ENCODE peak calls at places on chromosomes 3 and 15, in nine cellular contexts. Y is GM23248; D is glutamatergic neuron; W is pancreas; H is activated CD8-positive, alpha-beta memory T cell treated with anti-CD3 and anti-CD28 coated beads for 48 hours; V is fibroblast of pulmonary artery; J is HEK293T; X is T-cell; I is activated T-cell treated with anti-CD3 and anti-CD28 coated beads for 24 hours. C is an unnamed sample.

GRCh38 chr3:139674585-139675260 is 3.0 kb downstream of the NMNAT3 start:
- DNase-seq in X (no peak), I (no peak), W (no peak), H (no peak), Y (no peak), D (no peak), V (no peak), J (no peak), C (no peak)

GRCh38 chr3:60421749-60422467 is 829.3 kb downstream of the FHIT start:
- DNase-seq in H (no peak), J (no peak), D (no peak), I (no peak), X (no peak), W (no peak), V (no peak), Y (no peak), C (no peak)

GRCh38 chr3:177569823-177570657 is 372.8 kb upstream of the TBL1XR1 start:
- DNase-seq in V (no peak), W (no peak), H (no peak), X (no peak), I (no peak), Y (peak; percentile 76), D (no peak), J (no peak), C (no peak)

GRCh38 chr15:56929389-56929788 is 10.9 kb downstream of the TCF12 start:
- DNase-seq in X (no peak), V (peak; percentile 29), J (no peak), I (no peak), W (no peak), D (no peak), Y (peak; percentile 74), H (no peak), C (no peak)

GRCh38 chr3:102510663-102511062 is 75.8 kb downstream of the ZPLD1 start:
- DNase-seq in X (no peak), H (no peak), D (no peak), I (no peak), J (peak; percentile 7), W (no peak), Y (no peak), V (no peak), C (no peak)

GRCh38 chr3:123620338-123620737 is 35.5 kb upstream of the HACD2 start:
- DNase-seq in D (no peak), J (no peak), V (peak; percentile 17), H (no peak), X (no peak), Y (no peak), W (no peak), I (no peak), C (no peak)

GRCh38 chr3:195388380-195388779 is 54.4 kb downstream of the ACAP2 start:
- DNase-seq in V (no peak), I (no peak), H (no peak), J (no peak), X (no peak), W (no peak), Y (no peak), D (no peak), C (no peak)

GRCh38 chr3:188037116-188037718 is 116.7 kb upstream of the LPP start:
- DNase-seq in I (no peak), W (peak; percentile 46), Y (peak; percentile 58), J (no peak), D (no peak), H (no peak), V (peak; percentile 66), X (no peak), C (no peak)

GRCh38 chr3:50298836-50299637 is at the start of the genes HYAL3 and NAA80:
- DNase-seq in X (peak; percentile 99), I (peak; percentile 98), Y (peak; percentile 100), D (peak; percentile 98), H (peak; percentile 96), W (peak; percentile 99), V (peak; percentile 100), J (peak; percentile 98), C (peak; percentile 98)

GRCh38 chr3:3127432-3128010 is 781 bp downstream of the TRNT1 start:
- DNase-seq in X (peak; percentile 30), Y (peak; percentile 61), J (no peak), H (no peak), I (peak; percentile 25), V (no peak), W (no peak), D (no peak), C (peak; percentile 31)

GRCh38 chr15:66369773-66370651 is 13.5 kb upstream of the TIPIN start:
- DNase-seq in Y (peak; percentile 2), J (no peak), V (peak; percentile 62), H (no peak), X (no peak), D (no peak), W (no peak), I (no peak), C (peak; percentile 67)

GRCh38 chr3:193951859-193952258 is 184.1 kb upstream of the HES1 start:
- DNase-seq in W (no peak), H (no peak), X (no peak), I (no peak), Y (no peak), D (no peak), V (no peak), J (no peak), C (no peak)

GRCh38 chr3:27326211-27326948 is 42.8 kb downstream of the NEK10 start:
- DNase-seq in V (peak; percentile 82), H (no peak), X (no peak), I (no peak), D (no peak), W (no peak), Y (peak; percentile 95), J (no peak), C (no peak)

GRCh38 chr3:101158374-101158773 is 162.0 kb downstream of the IMPG2 start:
- DNase-seq in V (no peak), D (no peak), Y (peak; percentile 17), H (no peak), I (no peak), J (no peak), X (no peak), W (no peak), C (no peak)

GRCh38 chr3:171916888-171917287 is 73.7 kb downstream of the TMEM212 start:
- DNase-seq in H (no peak), V (no peak), Y (no peak), D (no peak), X (no peak), W (no peak), J (no peak), I (no peak), C (no peak)

GRCh38 chr3:170057550-170057949 is 19.8 kb downstream of the GPR160 start:
- DNase-seq in J (no peak), H (no peak), Y (no peak), D (no peak), W (peak; percentile 64), V (no peak), I (no peak), X (no peak), C (no peak)

GRCh38 chr15:49625460-49626036 is 4.7 kb downstream of the DTWD1 start:
- DNase-seq in W (no peak), X (no peak), I (no peak), D (no peak), Y (no peak), J (no peak), V (no peak), H (no peak), C (no peak)

GRCh38 chr15:73359653-73360052 is 9.1 kb downstream of the HCN4 start:
- DNase-seq in X (no peak), J (no peak), I (no peak), W (no peak), V (no peak), H (no peak), D (no peak), Y (no peak), C (no peak)

GRCh38 chr15:68151277-68151676 is 53.9 kb downstream of the CALML4 start:
- DNase-seq in V (no peak), W (no peak), I (no peak), H (no peak), J (no peak), D (no peak), X (no peak), Y (peak; percentile 24), C (no peak)

GRCh38 chr3:4419920-4420319 is 47.1 kb downstream of the SUMF1 start:
- DNase-seq in I (no peak), J (no peak), D (no peak), X (no peak), W (no peak), V (no peak), Y (no peak), H (no peak), C (no peak)

C was measured in D341Med.